ENCODE peak calls at places on chromosomes 3 and 15, in ten cellular contexts. O is AG04450, I is AG10803, U is uterus, A is mucosa of descending colon, C is ovary, H is A673, D is NT2/D1, Q is coronary artery, F is transverse colon. M is an unnamed sample.

GRCh38 chr15:37061996-37062395 is 38.4 kb downstream of the MEIS2 start:
- DNase-seq in O (no peak), I (no peak), U (no peak), A (no peak), C (no peak), H (no peak), D (no peak), Q (no peak), F (no peak), M (no peak)

GRCh38 chr15:38263996-38264395 is 11.4 kb downstream of the SPRED1 start:
- DNase-seq in O (peak), I (peak), U (no peak), A (no peak), C (no peak), H (no peak), D (no peak), Q (no peak), F (no peak), M (no peak)

GRCh38 chr3:89560546-89560945 is 453.1 kb downstream of the EPHA3 start:
- DNase-seq in O (no peak), I (peak), U (no peak), A (no peak), C (no peak), H (peak), D (no peak), Q (no peak), F (no peak), M (no peak)

GRCh38 chr15:23686466-23687142 is 501 bp downstream of the NDN start:
- DNase-seq in O (no peak), I (peak), U (no peak), A (no peak), C (peak), H (no peak), D (no peak), Q (no peak), F (no peak), M (peak)

GRCh38 chr3:185175370-185175987 is 22.6 kb upstream of the C3orf70 start:
- DNase-seq in O (no peak), I (peak), U (no peak), A (peak), C (peak), H (peak), D (no peak), Q (no peak), F (peak), M (peak)

GRCh38 chr3:128572013-128572412 is 78.6 kb downstream of the RPN1 start:
- DNase-seq in O (no peak), I (no peak), U (no peak), A (no peak), C (no peak), H (no peak), D (no peak), Q (no peak), F (no peak), M (no peak)

GRCh38 chr3:169661567-169662214 is 1.8 kb downstream of the MECOM start:
- DNase-seq in O (no peak), I (no peak), U (no peak), A (peak), C (no peak), H (peak), D (no peak), Q (peak), F (peak), M (peak)

GRCh38 chr3:191961529-191961928 is 500.6 kb downstream of the PYDC2 start:
- DNase-seq in O (no peak), I (no peak), U (no peak), A (no peak), C (no peak), H (no peak), D (no peak), Q (no peak), F (no peak), M (no peak)

GRCh38 chr3:120113128-120114116 is 19.2 kb upstream of the GSK3B start:
- DNase-seq in O (peak), I (peak), U (no peak), A (no peak), C (no peak), H (no peak), D (no peak), Q (no peak), F (no peak), M (no peak)

GRCh38 chr3:110292102-110292501 is 779.5 kb upstream of the NECTIN3 start:
- DNase-seq in O (no peak), I (no peak), U (no peak), A (no peak), C (no peak), H (no peak), D (no peak), Q (no peak), F (no peak), M (no peak)

GRCh38 chr3:117763561-117763960 is 1054.0 kb downstream of the TUSC7 start:
- DNase-seq in O (no peak), I (no peak), U (no peak), A (no peak), C (no peak), H (no peak), D (no peak), Q (no peak), F (no peak), M (no peak)

GRCh38 chr3:117756580-117756979 is 1047.0 kb downstream of the TUSC7 start:
- DNase-seq in O (no peak), I (no peak), U (no peak), A (no peak), C (no peak), H (no peak), D (no peak), Q (no peak), F (no peak), M (no peak)

DNA sequence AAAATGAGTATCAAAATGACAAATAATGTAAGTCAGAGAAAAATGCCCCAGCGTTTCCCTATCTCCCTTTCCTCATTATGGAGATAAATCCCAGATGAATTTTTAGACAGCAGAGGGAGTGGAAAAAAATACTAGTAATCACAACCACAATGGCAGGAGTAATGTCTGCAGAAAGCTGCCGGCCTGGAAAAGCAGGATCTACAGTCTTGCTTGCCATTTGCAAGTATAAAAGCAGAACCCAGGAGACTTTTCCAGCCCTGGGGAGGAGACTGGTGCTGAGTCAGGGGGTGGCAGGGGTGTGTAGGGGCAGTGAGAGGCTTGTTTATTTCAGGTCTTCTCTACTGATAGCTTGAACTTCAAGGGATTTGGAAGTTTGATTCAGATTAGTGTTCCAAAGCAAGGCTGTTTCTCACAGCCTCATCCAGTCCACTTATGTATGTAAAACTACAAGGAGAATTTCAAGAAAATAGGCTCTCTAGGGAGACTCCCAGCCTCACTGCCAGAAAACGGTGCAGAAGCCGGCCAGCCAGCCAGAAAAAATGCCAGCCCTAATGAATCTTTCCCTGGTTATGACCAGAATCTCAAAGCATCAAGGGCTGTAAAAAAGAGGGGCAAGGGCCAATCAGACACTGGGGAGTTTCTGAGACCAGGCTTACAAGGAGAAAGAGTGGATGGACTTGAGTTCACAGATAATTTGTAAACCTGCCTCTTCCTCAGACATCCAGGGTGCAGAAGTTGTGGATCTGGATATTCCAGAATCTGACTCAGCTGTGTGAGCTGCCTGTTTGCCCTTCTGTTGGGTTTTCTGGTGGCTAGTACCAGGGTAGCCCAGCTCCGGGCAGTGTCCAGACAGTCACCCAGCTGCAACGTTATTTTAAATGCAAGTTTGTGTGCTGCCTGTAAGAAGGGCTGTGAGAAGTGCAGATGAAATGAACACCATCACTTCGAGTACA is 1052.7 kb downstream of the TUSC7 start:
- DNase-seq in O (no peak), I (no peak), U (no peak), A (no peak), C (no peak), H (no peak), D (no peak), Q (no peak), F (no peak), M (no peak)
- H3K4me3 ChIP-seq in O (no peak), I (no peak), U (no peak), A (no peak), C (no peak), H (no peak), D (no peak), Q (no peak), F (no peak), M (no peak)

GRCh38 chr15:74785716-74786032 is 3.8 kb downstream of the CSK start:
- DNase-seq in O (no peak), I (no peak), U (no peak), A (no peak), C (no peak), H (no peak), D (no peak), Q (no peak), F (no peak), M (no peak)
- H3K4me3 ChIP-seq in O (no peak), I (no peak), U (no peak), A (no peak), C (no peak), H (no peak), D (no peak), Q (no peak), F (no peak), M (no peak)

DNA sequence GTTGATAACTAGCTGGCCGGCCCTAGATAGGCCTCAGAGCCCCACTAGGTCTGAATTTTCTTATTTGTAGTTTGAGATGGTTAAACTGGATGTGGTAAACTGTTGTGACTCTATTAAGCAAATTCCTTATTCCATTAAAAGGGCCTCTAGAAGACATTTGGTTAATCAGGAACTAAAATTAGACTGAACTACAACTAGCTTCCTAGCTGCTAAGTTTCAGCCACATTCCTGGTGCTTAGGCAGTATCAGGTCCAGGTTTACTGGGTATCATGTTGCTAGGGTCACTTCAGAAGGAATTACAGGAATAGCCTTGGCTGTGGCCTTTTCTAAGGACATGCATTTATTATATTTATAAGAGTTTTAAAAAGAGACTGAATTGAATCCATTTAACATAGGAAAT is 136.3 kb downstream of the PLD1 start:
- DNase-seq in O (no peak), I (no peak), U (no peak), A (no peak), C (no peak), H (no peak), D (no peak), Q (no peak), F (no peak), M (no peak)
- H3K4me3 ChIP-seq in O (no peak), I (no peak), U (no peak), A (no peak), C (no peak), H (no peak), D (no peak), Q (no peak), F (no peak), M (no peak)

GRCh38 chr15:40595219-40595618 is 1.2 kb downstream of the KNL1 start:
- DNase-seq in O (no peak), I (no peak), U (no peak), A (no peak), C (no peak), H (no peak), D (no peak), Q (no peak), F (no peak), M (no peak)
- H3K4me3 ChIP-seq in O (peak), I (peak), U (no peak), A (no peak), C (no peak), H (peak), D (peak), Q (no peak), F (peak), M (peak)

DNA sequence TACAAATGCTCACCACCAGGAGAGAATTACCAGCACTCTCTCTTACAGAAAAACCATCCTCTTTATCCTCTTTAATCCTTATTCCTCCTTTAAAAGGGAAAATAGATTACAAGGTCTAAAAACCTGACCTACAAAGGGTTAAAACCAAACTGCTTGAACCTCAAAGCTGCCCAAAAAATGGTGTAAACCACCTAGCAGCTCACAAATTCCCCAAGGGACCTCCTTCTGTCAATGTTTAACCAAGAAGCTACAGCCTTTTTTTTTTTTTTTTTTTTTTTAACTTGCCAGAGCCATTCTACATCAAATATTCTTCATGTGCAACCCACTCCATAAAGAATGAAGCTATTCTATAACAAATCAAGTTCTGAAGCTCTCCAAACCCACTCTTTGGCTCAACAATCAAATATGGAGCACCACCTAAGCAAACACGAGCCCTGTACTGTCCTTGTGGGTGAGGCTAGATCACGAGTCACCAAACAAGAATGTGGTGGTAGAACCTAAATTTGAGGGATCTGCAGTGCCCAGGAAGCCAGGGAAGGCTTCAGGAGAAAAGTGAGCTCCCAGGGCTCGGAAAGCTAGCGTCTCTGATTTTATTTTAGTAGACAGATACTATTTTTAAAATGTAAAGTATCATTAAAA is 20.1 kb downstream of the OSBPL10 start:
- DNase-seq in O (no peak), I (peak), U (no peak), A (no peak), C (no peak), H (no peak), D (no peak), Q (no peak), F (no peak), M (no peak)
- H3K4me3 ChIP-seq in O (no peak), I (no peak), U (no peak), A (no peak), C (no peak), H (no peak), D (no peak), Q (peak), F (no peak), M (no peak)

GRCh38 chr3:123733341-123733740 is 148.5 kb upstream of the HACD2 start:
- DNase-seq in O (no peak), I (no peak), U (no peak), A (no peak), C (no peak), H (no peak), D (no peak), Q (no peak), F (no peak), M (no peak)
- H3K4me3 ChIP-seq in O (no peak), I (no peak), U (no peak), A (no peak), C (no peak), H (no peak), D (no peak), Q (no peak), F (no peak), M (no peak)

GRCh38 chr15:58777107-58777506 is 6.0 kb downstream of the MINDY2 start:
- DNase-seq in O (no peak), I (no peak), U (no peak), A (no peak), C (no peak), H (no peak), D (no peak), Q (no peak), F (no peak), M (no peak)
- H3K4me3 ChIP-seq in O (no peak), I (no peak), U (no peak), A (no peak), C (no peak), H (no peak), D (no peak), Q (no peak), F (no peak), M (no peak)

GRCh38 chr15:100732359-100733055 is 130.1 kb downstream of the ASB7 start:
- DNase-seq in O (no peak), I (peak), U (peak), A (no peak), C (no peak), H (no peak), D (no peak), Q (no peak), F (no peak), M (no peak)

GRCh38 chr15:100733088-100733487 is 130.7 kb downstream of the ASB7 start:
- DNase-seq in O (no peak), I (peak), U (peak), A (no peak), C (no peak), H (no peak), D (no peak), Q (no peak), F (no peak), M (no peak)

GRCh38 chr15:100735654-100736053 is 133.3 kb downstream of the ASB7 start:
- DNase-seq in O (no peak), I (no peak), U (no peak), A (no peak), C (no peak), H (no peak), D (no peak), Q (no peak), F (no peak), M (no peak)

GRCh38 chr15:100734606-100735005 is 132.2 kb downstream of the ASB7 start:
- DNase-seq in O (no peak), I (no peak), U (no peak), A (no peak), C (no peak), H (no peak), D (no peak), Q (no peak), F (no peak), M (no peak)

DNA sequence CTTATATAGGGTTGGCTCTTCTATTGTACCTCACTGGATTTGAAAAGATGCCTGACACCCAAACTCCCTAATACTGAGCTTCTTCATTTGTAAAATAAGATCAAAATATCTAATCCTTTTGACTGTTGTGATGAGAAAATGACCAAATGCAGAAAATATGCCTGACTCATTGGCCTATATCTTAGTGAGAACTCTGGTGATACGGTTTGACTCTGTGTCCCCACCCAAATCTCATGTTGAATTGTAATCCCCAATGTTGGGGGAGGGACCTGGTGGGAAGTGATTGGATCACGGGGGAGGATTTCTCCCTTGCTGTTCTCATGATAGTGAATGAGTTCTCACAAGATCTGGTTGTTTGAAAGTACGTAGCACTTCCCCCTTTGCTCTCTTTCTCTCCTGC is 131.4 kb downstream of the ASB7 start:
- DNase-seq in O (no peak), I (peak), U (no peak), A (no peak), C (no peak), H (no peak), D (no peak), Q (no peak), F (no peak), M (no peak)
- H3K4me3 ChIP-seq in O (no peak), I (no peak), U (no peak), A (no peak), C (no peak), H (no peak), D (no peak), Q (no peak), F (no peak), M (no peak)